ENCODE peak calls at places on chromosomes 13 and 19, in eight cellular contexts. E is A673, L is foreskin fibroblast, Y is heart right ventricle, P is lower lobe of right lung, F is kidney, W is tibial nerve, O is fibroblast of lung. I is an unnamed sample.
A peak's percentile ranks its signal among the peaks of the same experiment; 100 is the strongest.

GRCh38 chr13:93561553-93561952 is 334.9 kb downstream of the GPC6 start:
- DNase-seq in E (no peak), Y (no peak), W (no peak), F (no peak), L (no peak), P (no peak), O (no peak), I (no peak)

GRCh38 chr13:22080832-22081231 is 410.0 kb downstream of the FGF9 start:
- DNase-seq in Y (no peak), O (no peak), W (no peak), P (no peak), L (no peak), F (no peak), E (no peak), I (no peak)

GRCh38 chr13:106533940-106534843 is 1.3 kb downstream of the EFNB2 start:
- DNase-seq in O (peak; percentile 79), E (no peak), L (peak; percentile 69), W (no peak), F (peak; percentile 81), P (peak; percentile 75), Y (peak; percentile 21), I (peak; percentile 82)

GRCh38 chr13:42777476-42777875 is 3.9 kb upstream of the FAM216B start:
- DNase-seq in L (peak; percentile 47), W (no peak), O (no peak), E (no peak), Y (no peak), F (no peak), P (no peak), I (no peak)

GRCh38 chr13:35881360-35881759 is 249.8 kb downstream of the DCLK1 start:
- DNase-seq in W (no peak), Y (no peak), L (no peak), E (peak; percentile 11), F (no peak), O (peak; percentile 66), P (no peak), I (peak; percentile 37)

GRCh38 chr13:40483601-40484000 is 182.8 kb downstream of the FOXO1 start:
- DNase-seq in E (no peak), L (no peak), Y (peak; percentile 44), W (no peak), O (no peak), F (no peak), P (no peak), I (no peak)

GRCh38 chr19:36213793-36214387 is 575 bp downstream of the ZNF565 start:
- DNase-seq in E (no peak), Y (peak; percentile 7), O (peak; percentile 64), P (peak; percentile 52), F (no peak), L (peak; percentile 24), W (no peak), I (no peak)

GRCh38 chr19:16025108-16026101 is 50.9 kb upstream of the TPM4 start:
- DNase-seq in Y (no peak), W (no peak), P (no peak), E (no peak), F (no peak), O (peak; percentile 36), L (peak; percentile 82), I (peak; percentile 68)

GRCh38 chr13:111006508-111007031 is 91.7 kb upstream of the ANKRD10 start:
- DNase-seq in O (peak; percentile 94), E (peak; percentile 11), Y (peak; percentile 88), W (peak; percentile 30), P (no peak), L (peak; percentile 73), F (peak; percentile 93), I (peak; percentile 97)

GRCh38 chr13:110307697-110308376 is 753 bp downstream of the COL4A2 start:
- DNase-seq in Y (no peak), E (no peak), W (no peak), P (no peak), F (no peak), L (no peak), O (peak; percentile 64), I (peak; percentile 57)

GRCh38 chr19:48795055-48795854 is 15.6 kb downstream of the BCAT2 start:
- DNase-seq in Y (peak; percentile 95), L (peak; percentile 90), F (peak; percentile 96), P (peak; percentile 94), O (peak; percentile 93), W (peak; percentile 81), E (peak; percentile 98), I (peak; percentile 97)
- H3K4me3 ChIP-seq in Y (peak overlapping the region; percentile 40), L (peak overlapping the region; percentile 42), F (peak overlapping the region; percentile 58), P (peak overlapping the region; percentile 58), O (peak overlapping the region; percentile 49), W (peak overlapping the region; percentile 23), E (peak overlapping the region; percentile 55), I (peak overlapping the region; percentile 66)

DNA sequence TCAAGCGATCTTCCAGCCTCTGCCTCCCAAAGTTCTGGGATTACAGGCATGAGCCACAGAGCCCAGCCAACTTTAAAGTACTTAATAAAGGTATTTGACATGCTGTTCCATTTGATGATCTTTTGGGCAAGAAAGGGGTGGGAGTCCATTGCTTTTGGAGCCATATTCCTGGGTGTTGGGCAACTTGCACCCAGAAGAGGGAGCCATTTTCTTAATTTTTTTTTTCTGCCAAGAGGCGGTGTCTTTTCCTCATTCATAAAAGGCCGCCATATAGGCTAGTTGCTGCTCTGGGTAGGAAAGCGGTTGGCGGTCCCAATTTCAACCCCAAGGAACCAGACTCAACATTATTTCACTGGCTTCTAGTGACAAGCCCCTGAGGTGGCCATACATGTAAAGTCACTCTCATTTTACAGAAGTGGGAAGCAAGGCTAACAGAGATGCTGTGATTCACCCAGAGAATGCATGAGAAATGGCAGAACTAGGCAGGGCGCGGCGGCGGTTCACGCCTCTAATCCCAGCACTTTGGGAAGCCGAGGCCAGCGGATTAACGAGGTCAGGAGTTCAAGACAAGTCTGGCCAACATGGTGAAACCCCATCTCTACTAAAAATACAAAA is 139.6 kb downstream of the CACNA1A start:
- DNase-seq in Y (no peak), P (no peak), O (peak; percentile 13), E (peak; percentile 71), L (peak; percentile 23), W (no peak), F (no peak), I (peak; percentile 24)
- TF ChIP-seq CTCF in Y (no peak), P (no peak), O (peak; percentile 61), E (peak; percentile 72), L (peak; percentile 54), W (no peak), F (peak; percentile 27), I (peak; percentile 48)

GRCh38 chr13:32210081-32210480 is 105.1 kb downstream of the ZAR1L start:
- DNase-seq in W (no peak), P (no peak), Y (no peak), L (no peak), O (no peak), E (no peak), F (no peak), I (no peak)
- H3K4me3 ChIP-seq in W (no peak overlapping the region), P (no peak overlapping the region), Y (no peak overlapping the region), L (no peak overlapping the region), O (no peak overlapping the region), E (no peak overlapping the region), F (no peak overlapping the region), I (no peak overlapping the region)

GRCh38 chr13:113041821-113042335 is 63.7 kb upstream of the F7 start:
- DNase-seq in P (no peak), W (no peak), Y (no peak), E (no peak), F (peak; percentile 42), L (no peak), O (no peak), I (no peak)
- TF ChIP-seq CTCF in P (no peak), W (no peak), Y (no peak), E (no peak), F (no peak), L (no peak), O (no peak), I (no peak)

GRCh38 chr19:55675661-55676354 is 782 bp downstream of the EPN1 start:
- DNase-seq in W (no peak), P (no peak), F (no peak), E (no peak), L (no peak), O (no peak), Y (no peak), I (no peak)

GRCh38 chr19:55678121-55678671 is 3.2 kb downstream of the EPN1 start:
- DNase-seq in L (no peak), P (peak; percentile 72), O (no peak), Y (peak; percentile 29), W (no peak), F (peak; percentile 78), E (no peak), I (no peak)

GRCh38 chr19:55676384-55676783 is 1.4 kb downstream of the EPN1 start:
- DNase-seq in E (no peak), O (peak; percentile 10), P (no peak), F (no peak), L (peak; percentile 21), Y (no peak), W (no peak), I (peak; percentile 31)

GRCh38 chr19:55676889-55677505 is 2.0 kb downstream of the EPN1 start:
- DNase-seq in P (no peak), E (no peak), O (no peak), L (no peak), Y (no peak), F (peak; percentile 25), W (no peak), I (no peak)

GRCh38 chr19:55677572-55678028 is 2.6 kb downstream of the EPN1 start:
- DNase-seq in Y (no peak), W (no peak), O (no peak), P (peak; percentile 40), E (no peak), F (peak; percentile 53), L (no peak), I (peak; percentile 19)
- H3K4me3 ChIP-seq in Y (no peak overlapping the region), W (no peak overlapping the region), O (no peak overlapping the region), P (peak overlapping the region; percentile 85), E (no peak overlapping the region), F (peak overlapping the region; percentile 97), L (no peak overlapping the region), I (no peak overlapping the region)

DNA sequence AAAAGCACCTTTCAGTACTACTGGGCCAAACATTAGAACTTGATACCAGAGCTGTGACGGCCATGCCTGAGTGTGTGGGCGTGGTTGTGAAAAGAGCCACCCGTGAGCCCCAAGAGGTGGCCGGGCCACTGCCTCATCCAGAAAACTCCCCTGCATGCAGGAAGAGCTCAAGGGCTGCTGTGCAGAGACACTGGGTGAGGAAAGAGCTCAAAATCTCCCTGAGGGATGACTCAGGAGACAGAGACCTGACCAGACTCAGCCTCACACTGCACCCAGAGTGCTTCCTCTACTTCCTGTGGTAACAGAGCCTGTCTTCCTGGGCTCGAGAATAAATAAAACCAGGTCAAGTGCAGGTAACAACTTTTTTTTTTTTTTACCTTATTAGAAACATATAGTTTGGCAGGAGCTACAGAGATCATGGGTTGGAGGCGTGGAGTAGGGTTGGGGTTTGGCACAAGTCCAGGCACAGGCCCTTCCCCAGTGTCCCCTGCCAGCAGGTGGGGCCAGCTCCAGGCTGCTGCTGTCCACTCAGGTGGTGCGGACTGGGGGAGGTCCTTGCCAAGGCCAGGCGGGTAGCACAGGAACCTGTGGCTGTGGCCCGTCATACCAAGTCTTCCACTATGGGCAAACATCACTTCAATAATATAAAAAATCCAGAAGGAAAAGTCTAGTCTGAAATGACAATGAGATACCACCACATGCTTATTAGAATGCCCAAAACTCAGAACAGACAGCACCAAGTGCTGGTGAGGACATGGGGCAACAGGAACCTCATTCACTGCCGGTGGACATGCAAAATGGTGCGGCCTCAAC is 25.5 kb downstream of the ELL start:
- DNase-seq in Y (no peak), O (peak; percentile 59), E (peak; percentile 26), F (peak; percentile 90), P (peak; percentile 78), L (peak; percentile 62), W (no peak), I (peak; percentile 79)
- TF ChIP-seq CTCF in Y (no peak), O (no peak), E (no peak), F (no peak), P (no peak), L (no peak), W (no peak), I (peak; percentile 11)

GRCh38 chr19:13576726-13577125 is 70.4 kb upstream of the CACNA1A start:
- DNase-seq in F (no peak), Y (no peak), O (no peak), L (no peak), E (no peak), W (no peak), P (no peak), I (no peak)
- H3K4me3 ChIP-seq in F (no peak overlapping the region), Y (no peak overlapping the region), O (no peak overlapping the region), L (no peak overlapping the region), E (no peak overlapping the region), W (no peak overlapping the region), P (no peak overlapping the region), I (no peak overlapping the region)

I was measured in choroid plexus epithelial cell.